ENCODE peak calls at places on chromosomes 12 and 14, in six cellular contexts. W is K562, X is SK-N-SH, S is HepG2, J is H1, B is GM12878. I is an unnamed sample.

GRCh38 chr14:64754685-64755084 is 50.5 kb downstream of the PLEKHG3 start:
- DNase-seq in B (no peak), W (no peak), S (no peak), X (no peak), J (no peak), I (no peak)

GRCh38 chr14:71961972-71962371 is 29.7 kb downstream of the RGS6 start:
- DNase-seq in W (no peak), X (no peak), J (no peak), S (no peak), B (no peak), I (no peak)

GRCh38 chr14:43949410-43949809 is 557.7 kb downstream of the FSCB start:
- DNase-seq in B (no peak), W (no peak), J (no peak), X (no peak), S (no peak), I (no peak)

GRCh38 chr12:32107376-32108267 is 975 bp downstream of the BICD1 start:
- DNase-seq in X (peak; percentile 31), J (no peak), W (peak; percentile 14), B (no peak), S (peak; percentile 11), I (peak; percentile 16)

GRCh38 chr14:75022655-75023054 is 19.9 kb downstream of the EIF2B2 start:
- DNase-seq in X (peak; percentile 49), S (peak; percentile 40), B (no peak), W (peak; percentile 25), J (no peak), I (no peak)

GRCh38 chr12:1803736-1804135 is 16.6 kb upstream of the LRTM2 start:
- DNase-seq in S (no peak), B (no peak), X (peak; percentile 14), W (no peak), J (no peak), I (no peak)

GRCh38 chr12:95418142-95418541 is 55.8 kb upstream of the METAP2 start:
- DNase-seq in W (no peak), X (no peak), B (no peak), J (no peak), S (no peak), I (no peak)

GRCh38 chr14:54252072-54252730 is 144.6 kb upstream of the CDKN3 start:
- DNase-seq in X (no peak), J (no peak), B (no peak), W (no peak), S (peak; percentile 63), I (peak; percentile 95)

GRCh38 chr12:131894981-131895639 is 688 bp downstream of the ULK1 start:
- DNase-seq in B (no peak), X (peak; percentile 53), W (peak; percentile 19), S (no peak), J (peak; percentile 57), I (no peak)

GRCh38 chr12:122870867-122871664 is 24.9 kb downstream of the VPS37B start:
- DNase-seq in B (no peak), J (no peak), W (no peak), X (peak; percentile 30), S (no peak), I (no peak)

GRCh38 chr12:48084066-48084465 is 21.8 kb downstream of the SENP1 start:
- DNase-seq in B (no peak), J (no peak), W (no peak), S (no peak), X (peak; percentile 14), I (no peak)

GRCh38 chr12:98002887-98003493 is 512.4 kb upstream of the TMPO start:
- DNase-seq in S (peak; percentile 36), J (peak; percentile 75), B (no peak), X (peak; percentile 42), W (peak; percentile 20), I (peak; percentile 39)

GRCh38 chr12:79911889-79912656 is 22.8 kb downstream of the PPP1R12A start:
- DNase-seq in W (no peak), B (no peak), J (no peak), S (no peak), X (no peak), I (no peak)

GRCh38 chr14:77654001-77654431 is 37.6 kb upstream of the SPTLC2 start:
- DNase-seq in B (no peak), W (no peak), J (peak; percentile 55), S (no peak), X (no peak), I (no peak)

GRCh38 chr12:68804654-68805591 is 3.1 kb upstream of the MDM2 start:
- DNase-seq in B (no peak), W (no peak), J (peak; percentile 64), S (peak; percentile 88), X (no peak), I (no peak)

GRCh38 chr12:119036878-119037493 is 55.6 kb downstream of the SRRM4 start:
- DNase-seq in W (peak; percentile 77), S (peak; percentile 16), J (peak; percentile 74), B (no peak), X (peak; percentile 60), I (no peak)

GRCh38 chr12:74889563-74890236 is 319.9 kb downstream of the KCNC2 start:
- DNase-seq in J (no peak), X (no peak), B (no peak), S (no peak), W (no peak), I (peak; percentile 32)

GRCh38 chr12:54526800-54527630 is 22.4 kb upstream of the PDE1B start:
- DNase-seq in S (peak; percentile 23), W (peak; percentile 76), B (no peak), X (no peak), J (peak; percentile 93), I (peak; percentile 53)
- TF ChIP-seq CTCF in S (peak; percentile 63), W (peak; percentile 90), B (peak; percentile 58), X (peak; percentile 59), J (peak; percentile 61), I (peak; percentile 58)

GRCh38 chr14:88551094-88551870 is 3.5 kb downstream of the PTPN21 start:
- DNase-seq in B (no peak), S (no peak), J (peak; percentile 96), W (peak; percentile 32), X (peak; percentile 88), I (peak; percentile 58)
- TF ChIP-seq YY1 in B (no peak), S (no peak), J (peak; percentile 75), W (no peak), X (peak; percentile 23), I (peak; percentile 57)

GRCh38 chr12:321606-322326 is 59.1 kb upstream of the SLC6A13 start:
- DNase-seq in W (no peak), S (peak; percentile 30), B (no peak), X (no peak), J (no peak), I (peak; percentile 3)
- TF ChIP-seq CTCF in W (peak; percentile 22), S (peak; percentile 27), B (no peak), X (peak; percentile 25), J (no peak), I (peak; percentile 19)

DNA sequence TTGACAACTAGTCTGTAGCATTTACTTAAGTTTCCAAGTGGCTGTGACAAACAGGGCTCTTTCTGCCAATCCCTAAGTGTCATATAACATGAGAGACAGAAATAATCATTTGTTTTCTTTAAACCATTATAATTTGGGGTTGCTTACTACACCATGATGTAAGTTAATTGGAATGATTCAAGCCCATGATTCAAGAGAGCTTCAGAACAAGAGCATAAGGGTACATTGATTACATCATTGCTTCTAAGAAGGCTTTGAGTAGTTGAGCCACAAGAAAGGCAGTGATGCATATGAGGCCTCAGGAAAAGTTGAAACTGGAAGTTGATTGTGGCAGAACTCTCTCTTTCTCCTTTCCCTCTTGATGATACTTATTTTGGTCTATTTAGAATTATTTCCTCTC is 444.0 kb downstream of the CCER1 start:
- DNase-seq in J (no peak), X (no peak), B (no peak), W (no peak), S (no peak), I (no peak)
- TF ChIP-seq YY1 in J (no peak), X (no peak), B (no peak), W (no peak), S (no peak), I (no peak)

DNA sequence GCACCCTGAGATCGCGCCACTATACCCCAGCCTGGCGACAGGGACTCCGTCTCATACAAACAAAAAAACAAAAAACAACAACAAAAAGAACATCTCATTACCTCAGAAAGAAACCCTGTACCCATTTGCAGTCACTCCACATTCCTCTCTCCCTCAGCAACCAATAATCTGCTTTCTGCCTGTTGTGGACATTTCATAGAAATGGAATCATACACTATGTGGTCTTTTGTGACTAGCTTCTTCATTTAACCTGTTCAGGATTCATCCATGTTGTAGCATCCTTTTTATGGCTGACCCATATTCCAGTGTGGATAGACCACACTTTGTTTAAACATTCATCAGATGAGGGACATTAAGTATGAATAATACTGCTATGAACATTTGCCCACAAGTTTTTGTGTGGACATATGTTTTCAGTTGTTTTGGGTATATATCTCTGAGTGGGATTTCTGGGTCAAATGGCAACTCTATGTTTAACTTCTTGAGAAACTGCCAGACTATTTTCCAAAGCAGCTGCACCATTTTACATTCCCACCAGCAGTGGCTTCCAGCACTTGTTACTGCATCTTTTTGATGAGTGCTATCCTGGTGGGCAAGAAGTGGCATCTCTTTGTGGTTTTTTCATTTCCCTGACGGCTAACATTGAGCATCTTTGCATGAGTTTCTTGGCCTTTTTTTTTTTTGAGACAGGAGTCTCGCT is 5.9 kb upstream of the RCOR1 start:
- DNase-seq in X (no peak), B (no peak), S (no peak), J (no peak), W (no peak), I (no peak)
- TF ChIP-seq CTCF in X (no peak), B (no peak), S (no peak), J (no peak), W (no peak), I (no peak)

GRCh38 chr12:113052326-113052725 is 4.2 kb upstream of the DTX1 start:
- DNase-seq in X (no peak), S (no peak), J (no peak), B (no peak), W (no peak), I (no peak)

GRCh38 chr12:113051759-113052158 is 4.8 kb upstream of the DTX1 start:
- DNase-seq in J (no peak), W (no peak), B (no peak), S (no peak), X (no peak), I (no peak)

GRCh38 chr12:113050808-113051207 is 5.7 kb upstream of the DTX1 start:
- DNase-seq in W (no peak), X (no peak), B (no peak), S (no peak), J (no peak), I (no peak)

GRCh38 chr12:113048716-113049127 is 7.8 kb upstream of the DTX1 start:
- DNase-seq in B (no peak), S (peak; percentile 40), J (no peak), X (peak; percentile 81), W (peak; percentile 74), I (peak; percentile 45)

DNA sequence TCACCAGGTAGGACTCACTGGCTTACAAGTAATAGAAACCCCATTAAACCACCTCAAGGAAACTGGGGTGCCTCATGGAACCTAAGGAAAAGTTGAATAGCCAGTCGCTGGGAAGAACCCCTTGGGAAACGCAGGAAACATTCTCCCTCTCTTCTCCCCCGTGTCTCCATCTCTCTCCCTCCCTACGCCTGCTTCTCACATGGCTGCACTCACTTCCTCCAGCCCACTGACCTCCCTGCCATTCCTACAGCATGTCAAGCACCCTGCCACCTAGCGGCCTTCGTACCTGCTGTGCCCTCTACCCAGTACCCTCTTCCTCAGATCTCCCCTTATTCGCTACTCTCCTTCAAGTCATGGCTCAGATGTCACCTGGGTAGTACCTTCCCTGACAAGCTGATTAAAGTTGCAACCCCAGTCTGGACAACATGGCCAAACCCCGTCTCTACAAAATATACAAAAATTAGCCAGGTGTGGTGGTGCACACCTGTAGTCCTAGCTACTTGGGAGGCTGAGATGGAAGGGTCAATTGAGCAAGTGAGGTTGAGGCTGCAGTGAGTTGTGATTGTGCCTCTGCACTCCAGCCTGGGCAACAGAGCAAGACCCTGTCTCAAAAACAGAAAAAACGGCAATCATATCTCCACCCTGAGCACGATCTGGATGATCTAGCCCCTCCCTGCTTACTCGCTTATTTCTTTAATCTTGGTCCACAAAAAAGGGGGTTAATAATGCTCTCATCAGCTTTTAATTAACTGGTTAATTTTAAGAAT is 6.4 kb upstream of the DTX1 start:
- DNase-seq in J (peak; percentile 72), X (peak; percentile 70), W (no peak), B (no peak), S (peak; percentile 29), I (peak; percentile 15)
- TF ChIP-seq YY1 in J (peak; percentile 60), X (no peak), W (no peak), B (no peak), S (no peak), I (no peak)

I was measured in HCT116.